ENCODE peak calls at places on chromosomes 13 and 19, in nine cellular contexts. E is fibroblast of gingiva; Q is GM04503; P is activated CD4-positive, alpha-beta T cell treated with anti-CD3 and anti-CD28 coated beads, Interleukin-2, amount 10 ng/mL, durations not matched to agents 24 days and 14 days; Z is astrocyte of the cerebellum; W is astrocyte of the spinal cord; B is NCI-H1092; A is uterus; S is AG09319. Y is an unnamed sample.
A peak's percentile ranks its signal among the peaks of the same experiment; 100 is the strongest.

GRCh38 chr19:14746891-14747290 is 31.5 kb downstream of the ADGRE2 start:
- DNase-seq in S (no peak), Q (no peak), P (no peak), W (no peak), A (no peak), B (no peak), Z (no peak), E (no peak), Y (no peak)

GRCh38 chr19:15448778-15449619 is 757 bp downstream of the WIZ start:
- DNase-seq in S (no peak), P (no peak), W (no peak), E (no peak), Q (no peak), A (no peak), B (no peak), Z (no peak), Y (no peak)

GRCh38 chr13:48210178-48210577 is 22.8 kb upstream of the ITM2B start:
- DNase-seq in S (peak; percentile 29), P (no peak), Z (no peak), E (peak; percentile 63), B (no peak), W (peak; percentile 70), Q (peak; percentile 58), A (no peak), Y (no peak)

GRCh38 chr13:113650275-113650674 is 7.7 kb downstream of the ATP4B start:
- DNase-seq in P (no peak), B (no peak), W (no peak), A (peak; percentile 5), Q (no peak), Z (no peak), E (no peak), S (no peak), Y (no peak)

GRCh38 chr13:91353494-91353893 is 6.0 kb downstream of the MIR17HG start:
- DNase-seq in E (no peak), S (no peak), P (no peak), W (no peak), Z (no peak), A (no peak), Q (no peak), B (no peak), Y (no peak)

GRCh38 chr19:15702590-15702930 is 25.3 kb upstream of the OR10H2 start:
- DNase-seq in E (peak; percentile 26), A (peak; percentile 67), Z (no peak), P (peak; percentile 65), W (no peak), B (peak; percentile 14), Q (no peak), S (no peak), Y (peak; percentile 83)

GRCh38 chr13:45413826-45414312 is 4.3 kb downstream of the SLC25A30 start:
- DNase-seq in Z (no peak), W (no peak), P (no peak), B (no peak), Q (no peak), E (no peak), A (no peak), S (no peak), Y (no peak)

GRCh38 chr13:34161829-34162544 is 344.0 kb downstream of the RFC3 start:
- DNase-seq in B (peak; percentile 2), A (no peak), S (peak; percentile 37), W (peak; percentile 88), E (peak; percentile 93), Z (peak; percentile 64), Q (peak; percentile 89), P (no peak), Y (no peak)

GRCh38 chr13:45040626-45041025 is 51.3 kb downstream of the GPALPP1 start:
- DNase-seq in Q (no peak), E (peak; percentile 13), P (no peak), Z (no peak), S (no peak), W (no peak), A (no peak), B (no peak), Y (no peak)

GRCh38 chr19:14342809-14343208 is 38.4 kb upstream of the ADGRE5 start:
- DNase-seq in P (no peak), S (no peak), Q (no peak), B (no peak), E (no peak), Z (no peak), W (no peak), A (no peak), Y (no peak)

GRCh38 chr13:73767747-73768315 is 366.4 kb downstream of the KLF12 start:
- DNase-seq in A (no peak), P (peak; percentile 73), E (no peak), S (no peak), W (no peak), Q (no peak), B (no peak), Z (no peak), Y (no peak)

GRCh38 chr13:113941571-113942191 is 32.2 kb downstream of the C13orf46 start:
- DNase-seq in S (no peak), W (peak; percentile 77), A (no peak), E (no peak), Z (peak; percentile 88), Q (no peak), B (no peak), P (no peak), Y (no peak)

GRCh38 chr19:46478356-46478986 is 7.1 kb upstream of the PNMA8A start:
- DNase-seq in B (peak; percentile 15), A (no peak), Z (no peak), E (peak; percentile 57), S (no peak), Q (no peak), W (peak; percentile 84), P (peak; percentile 67), Y (no peak)

GRCh38 chr13:53238241-53238640 is 209.6 kb downstream of the OLFM4 start:
- DNase-seq in P (no peak), Z (no peak), Q (no peak), S (no peak), W (no peak), B (peak; percentile 47), E (no peak), A (no peak), Y (no peak)

GRCh38 chr13:106349080-106349841 is 186.2 kb downstream of the EFNB2 start:
- DNase-seq in Z (peak; percentile 55), Q (no peak), W (peak; percentile 77), P (no peak), S (no peak), A (no peak), B (peak; percentile 97), E (no peak), Y (peak; percentile 69)

GRCh38 chr19:45528744-45529453 is 21.6 kb downstream of the VASP start:
- DNase-seq in W (peak; percentile 43), Z (no peak), E (no peak), S (no peak), Q (no peak), B (no peak), A (no peak), P (no peak), Y (no peak)

GRCh38 chr19:47587295-47587694 is 14.3 kb upstream of the ZNF541 start:
- DNase-seq in E (peak; percentile 13), B (no peak), Q (no peak), W (no peak), Z (no peak), S (no peak), P (no peak), A (no peak), Y (no peak)

Y was measured in right atrium auricular region.